ENCODE peak calls at places on chromosomes 7 and 10, in nine cellular contexts. One of them, this sample, is unnamed.

GRCh38 chr10:53580465-53580864 is 807.9 kb upstream of the MBL2 start:
- DNase-seq in stimulated activated naive CD8-positive, alpha-beta T cell treated with anti-CD3 and anti-CD28 coated beads, Interleukin-15, amount 100 ng/mL, for 72 hours: no peak
- DNase-seq in keratinocyte: no peak
- DNase-seq in anterior cingulate cortex: no peak
- DNase-seq in hypothalamus: no peak
- DNase-seq in CD8-positive, alpha-beta T cell: no peak
- DNase-seq in NCI-H774: no peak
- DNase-seq in fibroblast of pulmonary artery: no peak
- DNase-seq in activated naive CD8-positive, alpha-beta T cell treated with anti-CD3 and anti-CD28 coated beads for 36 hours: no peak
- DNase-seq in this sample: no peak

GRCh38 chr7:28138837-28139236 is 41.8 kb downstream of the JAZF1 start:
- DNase-seq in stimulated activated naive CD8-positive, alpha-beta T cell treated with anti-CD3 and anti-CD28 coated beads, Interleukin-15, amount 100 ng/mL, for 72 hours: no peak
- DNase-seq in keratinocyte: no peak
- DNase-seq in anterior cingulate cortex: no peak
- DNase-seq in hypothalamus: no peak
- DNase-seq in CD8-positive, alpha-beta T cell: no peak
- DNase-seq in NCI-H774: no peak
- DNase-seq in fibroblast of pulmonary artery: no peak
- DNase-seq in activated naive CD8-positive, alpha-beta T cell treated with anti-CD3 and anti-CD28 coated beads for 36 hours: no peak
- DNase-seq in this sample: no peak

GRCh38 chr7:85851571-85852193 is 664.8 kb upstream of the SEMA3D start:
- DNase-seq in stimulated activated naive CD8-positive, alpha-beta T cell treated with anti-CD3 and anti-CD28 coated beads, Interleukin-15, amount 100 ng/mL, for 72 hours: no peak
- DNase-seq in keratinocyte: no peak
- DNase-seq in anterior cingulate cortex: no peak
- DNase-seq in hypothalamus: no peak
- DNase-seq in CD8-positive, alpha-beta T cell: no peak
- DNase-seq in NCI-H774: no peak
- DNase-seq in fibroblast of pulmonary artery: peak
- DNase-seq in activated naive CD8-positive, alpha-beta T cell treated with anti-CD3 and anti-CD28 coated beads for 36 hours: no peak
- DNase-seq in this sample: no peak

GRCh38 chr10:13989616-13990015 is 341.1 kb downstream of the FRMD4A start:
- DNase-seq in stimulated activated naive CD8-positive, alpha-beta T cell treated with anti-CD3 and anti-CD28 coated beads, Interleukin-15, amount 100 ng/mL, for 72 hours: no peak
- DNase-seq in keratinocyte: no peak
- DNase-seq in anterior cingulate cortex: no peak
- DNase-seq in hypothalamus: no peak
- DNase-seq in CD8-positive, alpha-beta T cell: no peak
- DNase-seq in NCI-H774: no peak
- DNase-seq in fibroblast of pulmonary artery: no peak
- DNase-seq in activated naive CD8-positive, alpha-beta T cell treated with anti-CD3 and anti-CD28 coated beads for 36 hours: no peak
- DNase-seq in this sample: no peak

GRCh38 chr7:158353606-158354570 is 233.7 kb downstream of the PTPRN2 start:
- DNase-seq in stimulated activated naive CD8-positive, alpha-beta T cell treated with anti-CD3 and anti-CD28 coated beads, Interleukin-15, amount 100 ng/mL, for 72 hours: no peak
- DNase-seq in keratinocyte: no peak
- DNase-seq in anterior cingulate cortex: no peak
- DNase-seq in hypothalamus: no peak
- DNase-seq in CD8-positive, alpha-beta T cell: no peak
- DNase-seq in NCI-H774: peak
- DNase-seq in fibroblast of pulmonary artery: peak
- DNase-seq in activated naive CD8-positive, alpha-beta T cell treated with anti-CD3 and anti-CD28 coated beads for 36 hours: peak
- DNase-seq in this sample: no peak

GRCh38 chr10:24552346-24553016 is 171.2 kb downstream of the ARHGAP21 start:
- DNase-seq in stimulated activated naive CD8-positive, alpha-beta T cell treated with anti-CD3 and anti-CD28 coated beads, Interleukin-15, amount 100 ng/mL, for 72 hours: peak
- DNase-seq in keratinocyte: peak
- DNase-seq in anterior cingulate cortex: no peak
- DNase-seq in hypothalamus: no peak
- DNase-seq in CD8-positive, alpha-beta T cell: peak
- DNase-seq in NCI-H774: no peak
- DNase-seq in fibroblast of pulmonary artery: no peak
- DNase-seq in activated naive CD8-positive, alpha-beta T cell treated with anti-CD3 and anti-CD28 coated beads for 36 hours: peak
- DNase-seq in this sample: peak

GRCh38 chr10:11162828-11163599 is 145.3 kb downstream of the CELF2 start:
- DNase-seq in stimulated activated naive CD8-positive, alpha-beta T cell treated with anti-CD3 and anti-CD28 coated beads, Interleukin-15, amount 100 ng/mL, for 72 hours: peak
- DNase-seq in keratinocyte: no peak
- DNase-seq in anterior cingulate cortex: no peak
- DNase-seq in hypothalamus: peak
- DNase-seq in CD8-positive, alpha-beta T cell: peak
- DNase-seq in NCI-H774: no peak
- DNase-seq in fibroblast of pulmonary artery: no peak
- DNase-seq in activated naive CD8-positive, alpha-beta T cell treated with anti-CD3 and anti-CD28 coated beads for 36 hours: peak
- DNase-seq in this sample: peak

GRCh38 chr7:128055668-128056067 is 24.4 kb upstream of the LRRC4 start:
- DNase-seq in stimulated activated naive CD8-positive, alpha-beta T cell treated with anti-CD3 and anti-CD28 coated beads, Interleukin-15, amount 100 ng/mL, for 72 hours: no peak
- DNase-seq in keratinocyte: no peak
- DNase-seq in anterior cingulate cortex: no peak
- DNase-seq in hypothalamus: no peak
- DNase-seq in CD8-positive, alpha-beta T cell: no peak
- DNase-seq in NCI-H774: no peak
- DNase-seq in fibroblast of pulmonary artery: no peak
- DNase-seq in activated naive CD8-positive, alpha-beta T cell treated with anti-CD3 and anti-CD28 coated beads for 36 hours: no peak
- DNase-seq in this sample: no peak

GRCh38 chr7:256981-257646 is 32.9 kb upstream of the FOXL3 start:
- DNase-seq in stimulated activated naive CD8-positive, alpha-beta T cell treated with anti-CD3 and anti-CD28 coated beads, Interleukin-15, amount 100 ng/mL, for 72 hours: no peak
- DNase-seq in keratinocyte: no peak
- DNase-seq in anterior cingulate cortex: no peak
- DNase-seq in hypothalamus: no peak
- DNase-seq in CD8-positive, alpha-beta T cell: no peak
- DNase-seq in NCI-H774: no peak
- DNase-seq in fibroblast of pulmonary artery: no peak
- DNase-seq in activated naive CD8-positive, alpha-beta T cell treated with anti-CD3 and anti-CD28 coated beads for 36 hours: no peak
- DNase-seq in this sample: no peak

GRCh38 chr7:66250711-66251110 is 45.6 kb downstream of the TPST1 start:
- DNase-seq in stimulated activated naive CD8-positive, alpha-beta T cell treated with anti-CD3 and anti-CD28 coated beads, Interleukin-15, amount 100 ng/mL, for 72 hours: no peak
- DNase-seq in keratinocyte: peak
- DNase-seq in anterior cingulate cortex: no peak
- DNase-seq in hypothalamus: no peak
- DNase-seq in CD8-positive, alpha-beta T cell: no peak
- DNase-seq in NCI-H774: no peak
- DNase-seq in fibroblast of pulmonary artery: peak
- DNase-seq in activated naive CD8-positive, alpha-beta T cell treated with anti-CD3 and anti-CD28 coated beads for 36 hours: no peak
- DNase-seq in this sample: no peak

GRCh38 chr7:32051128-32051527 is 19.1 kb downstream of the PDE1C start:
- DNase-seq in stimulated activated naive CD8-positive, alpha-beta T cell treated with anti-CD3 and anti-CD28 coated beads, Interleukin-15, amount 100 ng/mL, for 72 hours: no peak
- DNase-seq in keratinocyte: no peak
- DNase-seq in anterior cingulate cortex: no peak
- DNase-seq in hypothalamus: no peak
- DNase-seq in CD8-positive, alpha-beta T cell: no peak
- DNase-seq in NCI-H774: no peak
- DNase-seq in fibroblast of pulmonary artery: no peak
- DNase-seq in activated naive CD8-positive, alpha-beta T cell treated with anti-CD3 and anti-CD28 coated beads for 36 hours: no peak
- DNase-seq in this sample: no peak